ENCODE peak calls at places on chromosomes 5 and 9, in eight cellular contexts. V is HepG2, W is esophagus squamous epithelium, R is HCT116, S is spleen, M is IMR-90, X is sigmoid colon, C is heart left ventricle. Z is an unnamed sample.

GRCh38 chr9:137741330-137741729 is 122.5 kb downstream of the EHMT1 start:
- DNase-seq in V (no peak), W (no peak), R (no peak), S (no peak), M (no peak), X (no peak), C (no peak), Z (no peak)

GRCh38 chr5:12242960-12243888 is 339.0 kb upstream of the CTNND2 start:
- DNase-seq in V (no peak), W (no peak), R (no peak), S (no peak), M (no peak), X (no peak), C (no peak), Z (no peak)

GRCh38 chr5:71865202-71865601 is 146.1 kb downstream of the CARTPT start:
- DNase-seq in V (no peak), W (no peak), R (no peak), S (no peak), M (peak; percentile 75), X (no peak), C (no peak), Z (no peak)

GRCh38 chr5:83972909-83973308 is 252.3 kb upstream of the HAPLN1 start:
- DNase-seq in V (no peak), W (no peak), R (no peak), S (no peak), M (no peak), X (no peak), C (no peak), Z (no peak)

GRCh38 chr5:55959208-55959607 is 35.6 kb downstream of the IL6ST start:
- DNase-seq in V (no peak), W (no peak), R (no peak), S (no peak), M (no peak), X (no peak), C (no peak), Z (no peak)

GRCh38 chr5:121108725-121109124 is 644.6 kb downstream of the PRR16 start:
- DNase-seq in V (no peak), W (no peak), R (no peak), S (no peak), M (no peak), X (no peak), C (no peak), Z (no peak)

GRCh38 chr5:74934949-74935751 is 69.0 kb upstream of the FAM169A start:
- DNase-seq in V (peak; percentile 46), W (no peak), R (peak; percentile 38), S (no peak), M (peak; percentile 50), X (no peak), C (no peak), Z (no peak)

GRCh38 chr5:173670791-173671120 is 54.3 kb upstream of the BOD1 start:
- DNase-seq in V (no peak), W (no peak), R (no peak), S (no peak), M (no peak), X (no peak), C (no peak), Z (no peak)

GRCh38 chr5:142675211-142675599 is 10.7 kb downstream of the FGF1 start:
- DNase-seq in V (no peak), W (no peak), R (no peak), S (no peak), M (no peak), X (no peak), C (no peak), Z (no peak)

GRCh38 chr5:140362875-140363630 is 3.1 kb downstream of the SLC4A9 start:
- DNase-seq in V (peak; percentile 74), W (no peak), R (peak; percentile 65), S (peak; percentile 95), M (peak; percentile 46), X (peak; percentile 83), C (peak; percentile 74), Z (peak; percentile 89)

GRCh38 chr5:90015584-90016018 is 394.0 kb downstream of the CETN3 start:
- DNase-seq in V (no peak), W (no peak), R (no peak), S (no peak), M (peak; percentile 11), X (no peak), C (no peak), Z (no peak)

GRCh38 chr9:38200431-38200830 is 131.4 kb upstream of the SHB start:
- DNase-seq in V (no peak), W (no peak), R (no peak), S (no peak), M (no peak), X (no peak), C (no peak), Z (no peak)

GRCh38 chr5:125006011-125006685 is 259.7 kb upstream of the ZNF608 start:
- DNase-seq in V (no peak), W (no peak), R (no peak), S (no peak), M (no peak), X (no peak), C (no peak), Z (no peak)

GRCh38 chr5:12316812-12317211 is 412.6 kb upstream of the CTNND2 start:
- DNase-seq in V (no peak), W (no peak), R (no peak), S (no peak), M (no peak), X (no peak), C (no peak), Z (no peak)

GRCh38 chr9:90105793-90106192 is 501.0 kb downstream of the GADD45G start:
- DNase-seq in V (no peak), W (no peak), R (no peak), S (no peak), M (no peak), X (no peak), C (no peak), Z (no peak)

GRCh38 chr5:34486160-34486765 is 169.9 kb upstream of the RAI14 start:
- DNase-seq in V (peak; percentile 83), W (no peak), R (peak; percentile 69), S (peak; percentile 86), M (peak; percentile 88), X (peak; percentile 89), C (peak; percentile 65), Z (peak; percentile 84)

GRCh38 chr9:85995612-85996011 is 54.7 kb downstream of the NAA35 start:
- DNase-seq in V (no peak), W (no peak), R (no peak), S (no peak), M (no peak), X (no peak), C (no peak), Z (no peak)

GRCh38 chr5:34957299-34957698 is 27.9 kb downstream of the DNAJC21 start:
- DNase-seq in V (no peak), W (no peak), R (no peak), S (no peak), M (peak; percentile 31), X (no peak), C (no peak), Z (no peak)

DNA sequence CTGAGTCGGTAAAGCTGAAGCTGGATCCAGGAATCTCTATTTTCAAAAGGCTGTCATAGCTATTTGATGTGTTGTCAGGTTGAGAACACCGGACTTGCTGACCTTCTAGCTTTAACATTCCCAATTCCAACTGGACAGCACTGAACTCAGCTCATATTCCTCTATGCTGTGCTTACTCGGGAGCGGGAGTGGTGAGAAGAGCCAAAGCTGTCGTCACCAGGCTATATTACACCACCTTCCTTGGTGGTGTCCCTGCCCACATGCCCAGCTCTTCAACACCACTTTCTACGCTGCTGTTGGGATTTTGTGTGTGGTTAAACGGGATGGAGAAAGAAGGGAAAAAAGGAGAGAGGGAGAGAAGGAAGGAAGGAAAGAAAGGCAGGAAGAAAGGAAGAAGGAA is 653.6 kb downstream of the RAB3C start:
- DNase-seq in V (no peak), W (no peak), R (no peak), S (no peak), M (no peak), X (peak; percentile 64), C (peak; percentile 43), Z (no peak)
- H3K4me3 ChIP-seq in V (no peak overlapping the region), W (no peak overlapping the region), R (no peak overlapping the region), S (no peak overlapping the region), M (no peak overlapping the region), X (no peak overlapping the region), C (no peak overlapping the region), Z (no peak overlapping the region)

DNA sequence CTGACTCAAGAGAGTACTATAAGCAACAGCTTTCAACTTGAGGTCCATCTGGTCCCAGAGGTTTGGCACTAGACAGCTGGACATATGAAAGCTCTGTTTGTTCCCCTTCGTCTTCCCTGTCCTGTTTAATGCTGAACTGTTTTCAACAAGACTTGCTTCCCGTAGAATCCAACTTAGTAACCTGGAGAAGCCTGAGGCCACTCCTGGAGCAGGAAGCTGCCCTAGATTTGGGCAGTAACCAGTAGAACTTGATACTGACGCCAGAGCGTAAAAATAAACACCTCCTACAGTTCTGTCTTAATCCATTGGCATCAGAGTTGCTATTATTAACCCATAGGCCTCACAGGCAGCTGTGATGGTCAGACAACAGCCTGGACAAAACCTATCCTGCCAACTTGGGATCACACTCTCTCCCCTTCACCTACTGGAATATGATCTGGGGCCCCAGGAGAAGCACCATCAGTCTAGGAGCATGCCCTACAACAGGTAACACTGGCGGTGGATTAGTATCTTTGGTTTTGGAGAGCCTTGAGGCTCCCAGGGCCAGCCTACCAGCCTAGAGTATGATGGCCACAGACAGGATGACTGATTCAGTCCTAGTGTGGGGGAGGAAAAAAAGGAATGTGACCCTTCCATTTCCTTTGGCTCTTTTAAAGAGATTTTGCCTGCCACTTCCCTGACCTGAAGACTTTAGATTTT is 29.2 kb downstream of the RUSC2 start:
- DNase-seq in V (no peak), W (no peak), R (no peak), S (no peak), M (peak; percentile 58), X (no peak), C (peak; percentile 36), Z (no peak)
- H3K4me1 ChIP-seq in V (peaks cover 66% of the 10 kb centered on the region), W (peaks cover 69% of the 10 kb centered on the region), R (peaks cover 46% of the 10 kb centered on the region), S (peaks cover 14% of the 10 kb centered on the region), M (peaks cover 42% of the 10 kb centered on the region), X (no peaks in the 10 kb centered on the region), C (peaks cover 69% of the 10 kb centered on the region), Z (peaks cover 57% of the 10 kb centered on the region)

DNA sequence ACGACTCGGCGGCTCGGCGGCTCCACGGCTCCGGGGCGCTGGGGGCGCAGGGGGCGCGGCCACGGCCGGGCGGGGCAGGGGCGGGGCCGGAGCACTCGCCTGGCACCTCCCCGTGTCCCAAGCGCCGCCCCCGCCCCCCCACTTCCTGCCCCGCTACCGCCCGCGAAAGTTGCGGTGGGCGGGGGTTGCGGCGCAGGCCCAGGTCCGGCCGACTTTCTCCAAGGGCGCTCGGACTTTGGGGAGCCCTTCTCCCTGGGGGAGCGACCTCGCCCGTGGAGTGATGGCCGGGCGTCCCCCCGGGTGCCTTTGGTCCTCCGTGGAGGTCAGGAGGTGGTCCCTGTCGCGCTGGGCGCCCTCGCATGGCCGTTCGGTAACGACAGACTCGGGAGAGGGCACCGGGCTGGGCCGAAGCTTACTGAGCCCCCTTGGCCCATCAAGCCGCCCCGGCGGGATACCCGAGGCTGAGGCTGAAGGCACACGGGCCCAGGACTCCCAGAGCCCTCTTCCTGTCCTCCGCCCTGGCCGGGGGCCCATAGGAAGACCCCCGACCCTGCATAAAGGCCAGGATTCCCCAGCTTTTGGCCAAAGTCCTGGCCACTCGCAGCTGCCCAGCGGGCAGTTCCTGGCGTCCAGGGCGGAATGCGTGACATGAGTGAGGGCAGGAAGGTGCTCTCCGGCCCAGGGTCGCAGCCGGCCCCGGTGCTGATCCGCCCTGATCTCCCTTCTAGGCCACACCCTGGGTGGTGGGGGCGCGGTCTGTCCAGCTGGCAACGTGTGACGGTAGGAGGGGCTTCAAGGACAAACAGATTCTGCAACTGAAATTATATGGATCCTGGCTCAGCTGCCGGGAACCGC is 883 bp upstream of the VAV2 start:
- DNase-seq in V (peak; percentile 77), W (peak; percentile 35), R (peak; percentile 43), S (peak; percentile 92), M (peak; percentile 88), X (peak; percentile 96), C (peak; percentile 90), Z (peak; percentile 94)
- TF ChIP-seq POLR2A in V (no peak), W (peak; percentile 62), R (peak; percentile 41), S (peak; percentile 48), M (peak; percentile 65), X (peak; percentile 74), C (peak; percentile 49), Z (peak; percentile 87)

GRCh38 chr5:52502591-52502990 is 285.1 kb upstream of the ITGA1 start:
- DNase-seq in V (no peak), W (no peak), R (no peak), S (no peak), M (no peak), X (no peak), C (no peak), Z (no peak)
- H3K4me3 ChIP-seq in V (no peak overlapping the region), W (no peak overlapping the region), R (no peak overlapping the region), S (no peak overlapping the region), M (no peak overlapping the region), X (no peak overlapping the region), C (no peak overlapping the region), Z (no peak overlapping the region)